ENCODE peak calls at places on chromosome 7, in seven cellular contexts. One of them, this sample, is unnamed.

GRCh38 chr7:55131421-55131929 is 112.7 kb downstream of the EGFR start:
- DNase-seq in left lung: no peak
- DNase-seq in GDM1: no peak
- DNase-seq in CD4-positive, alpha-beta T cell: no peak
- DNase-seq in MCF 10A: no peak
- DNase-seq in ovary: no peak
- DNase-seq in stimulated activated CD4-positive, alpha-beta T cell treated with anti-CD3 and anti-CD28 coated beads, Interleukin-4, amount 100 ng/mL, for 1 hour: no peak
- DNase-seq in this sample: no peak

GRCh38 chr7:35716038-35716803 is 21.3 kb upstream of the HERPUD2 start:
- DNase-seq in MCF 10A: no peak
- DNase-seq in ovary: no peak
- DNase-seq in GDM1: no peak
- DNase-seq in left lung: no peak
- DNase-seq in CD4-positive, alpha-beta T cell: no peak
- DNase-seq in stimulated activated CD4-positive, alpha-beta T cell treated with anti-CD3 and anti-CD28 coated beads, Interleukin-4, amount 100 ng/mL, for 1 hour: no peak
- DNase-seq in this sample: no peak

GRCh38 chr7:150379590-150380379 is 655 bp downstream of the ZNF775 start:
- DNase-seq in left lung: no peak
- DNase-seq in stimulated activated CD4-positive, alpha-beta T cell treated with anti-CD3 and anti-CD28 coated beads, Interleukin-4, amount 100 ng/mL, for 1 hour: no peak
- DNase-seq in CD4-positive, alpha-beta T cell: no peak
- DNase-seq in MCF 10A: peak; percentile 36
- DNase-seq in ovary: peak; percentile 65
- DNase-seq in GDM1: no peak
- DNase-seq in this sample: no peak

GRCh38 chr7:50626286-50626685 is 61.1 kb upstream of the DDC start:
- DNase-seq in CD4-positive, alpha-beta T cell: no peak
- DNase-seq in GDM1: no peak
- DNase-seq in MCF 10A: no peak
- DNase-seq in stimulated activated CD4-positive, alpha-beta T cell treated with anti-CD3 and anti-CD28 coated beads, Interleukin-4, amount 100 ng/mL, for 1 hour: no peak
- DNase-seq in left lung: no peak
- DNase-seq in ovary: no peak
- DNase-seq in this sample: no peak

GRCh38 chr7:128740996-128741395 is 1.8 kb downstream of the CALU start:
- DNase-seq in stimulated activated CD4-positive, alpha-beta T cell treated with anti-CD3 and anti-CD28 coated beads, Interleukin-4, amount 100 ng/mL, for 1 hour: no peak
- DNase-seq in left lung: no peak
- DNase-seq in MCF 10A: peak; percentile 23
- DNase-seq in CD4-positive, alpha-beta T cell: no peak
- DNase-seq in ovary: no peak
- DNase-seq in GDM1: no peak
- DNase-seq in this sample: no peak

GRCh38 chr7:24801910-24802699 is 44.8 kb upstream of the GSDME start:
- DNase-seq in stimulated activated CD4-positive, alpha-beta T cell treated with anti-CD3 and anti-CD28 coated beads, Interleukin-4, amount 100 ng/mL, for 1 hour: no peak
- DNase-seq in ovary: no peak
- DNase-seq in MCF 10A: no peak
- DNase-seq in CD4-positive, alpha-beta T cell: no peak
- DNase-seq in GDM1: no peak
- DNase-seq in left lung: no peak
- DNase-seq in this sample: no peak

GRCh38 chr7:92135100-92135429 is 788 bp upstream of the CYP51A1 start:
- DNase-seq in left lung: no peak
- DNase-seq in CD4-positive, alpha-beta T cell: no peak
- DNase-seq in ovary: peak; percentile 26
- DNase-seq in GDM1: no peak
- DNase-seq in MCF 10A: peak; percentile 37
- DNase-seq in stimulated activated CD4-positive, alpha-beta T cell treated with anti-CD3 and anti-CD28 coated beads, Interleukin-4, amount 100 ng/mL, for 1 hour: peak; percentile 3
- DNase-seq in this sample: no peak

GRCh38 chr7:116582806-116583444 is 58.1 kb downstream of the CAV1 start:
- DNase-seq in stimulated activated CD4-positive, alpha-beta T cell treated with anti-CD3 and anti-CD28 coated beads, Interleukin-4, amount 100 ng/mL, for 1 hour: no peak
- DNase-seq in ovary: no peak
- DNase-seq in left lung: no peak
- DNase-seq in MCF 10A: peak; percentile 38
- DNase-seq in CD4-positive, alpha-beta T cell: no peak
- DNase-seq in GDM1: no peak
- DNase-seq in this sample: no peak

GRCh38 chr7:26534649-26535482 is 243.2 kb downstream of the SNX10 start:
- DNase-seq in CD4-positive, alpha-beta T cell: no peak
- DNase-seq in MCF 10A: no peak
- DNase-seq in GDM1: no peak
- DNase-seq in ovary: no peak
- DNase-seq in left lung: no peak
- DNase-seq in stimulated activated CD4-positive, alpha-beta T cell treated with anti-CD3 and anti-CD28 coated beads, Interleukin-4, amount 100 ng/mL, for 1 hour: no peak
- DNase-seq in this sample: no peak

GRCh38 chr7:2820508-2820934 is 23.6 kb downstream of the GNA12 start:
- DNase-seq in left lung: peak; percentile 86
- DNase-seq in ovary: peak; percentile 63
- DNase-seq in stimulated activated CD4-positive, alpha-beta T cell treated with anti-CD3 and anti-CD28 coated beads, Interleukin-4, amount 100 ng/mL, for 1 hour: no peak
- DNase-seq in CD4-positive, alpha-beta T cell: no peak
- DNase-seq in GDM1: no peak
- DNase-seq in MCF 10A: peak; percentile 96
- DNase-seq in this sample: no peak

GRCh38 chr7:1432411-1433082 is 26.7 kb downstream of the MICALL2 start:
- DNase-seq in left lung: peak; percentile 63
- DNase-seq in CD4-positive, alpha-beta T cell: peak; percentile 77
- DNase-seq in stimulated activated CD4-positive, alpha-beta T cell treated with anti-CD3 and anti-CD28 coated beads, Interleukin-4, amount 100 ng/mL, for 1 hour: peak; percentile 83
- DNase-seq in MCF 10A: peak; percentile 66
- DNase-seq in GDM1: peak; percentile 29
- DNase-seq in ovary: peak; percentile 77
- DNase-seq in this sample: peak; percentile 83

GRCh38 chr7:3154881-3155494 is 111.3 kb upstream of the CARD11 start:
- DNase-seq in stimulated activated CD4-positive, alpha-beta T cell treated with anti-CD3 and anti-CD28 coated beads, Interleukin-4, amount 100 ng/mL, for 1 hour: peak; percentile 46
- DNase-seq in MCF 10A: peak; percentile 57
- DNase-seq in ovary: no peak
- DNase-seq in CD4-positive, alpha-beta T cell: peak; percentile 45
- DNase-seq in left lung: no peak
- DNase-seq in GDM1: peak; percentile 25
- DNase-seq in this sample: no peak